ENCODE peak calls at places on chromosome 4, in eight cellular contexts. V is glutamatergic neuron, M is cardiac muscle cell, S is right cardiac atrium, H is mucosa of descending colon, G is fibroblast of lung, D is midbrain, U is AG10803. Z is an unnamed sample.

GRCh38 chr4:112031712-112032328 is 113.4 kb upstream of the FAM241A start:
- DNase-seq in M (peak; percentile 81), H (no peak), U (peak; percentile 69), V (no peak), G (peak; percentile 41), D (peak; percentile 76), S (no peak), Z (peak; percentile 17)

GRCh38 chr4:79576480-79576803 is 168.4 kb upstream of the GK2 start:
- DNase-seq in D (peak; percentile 19), H (no peak), G (peak; percentile 23), V (peak; percentile 55), U (peak; percentile 21), M (peak; percentile 65), S (no peak), Z (peak; percentile 56)

GRCh38 chr4:168522829-168523228 is 26.0 kb downstream of the PALLD start:
- DNase-seq in S (no peak), M (no peak), H (no peak), D (no peak), G (no peak), U (peak; percentile 49), V (no peak), Z (no peak)

GRCh38 chr4:153611679-153612078 is 72.4 kb upstream of the TLR2 start:
- DNase-seq in V (no peak), D (no peak), G (peak; percentile 54), M (no peak), H (no peak), U (peak; percentile 23), S (no peak), Z (no peak)

GRCh38 chr4:111776546-111776945 is 368.7 kb upstream of the FAM241A start:
- DNase-seq in H (no peak), M (no peak), V (no peak), U (peak; percentile 39), G (peak; percentile 47), S (no peak), D (no peak), Z (no peak)

GRCh38 chr4:103996059-103996458 is 276.3 kb upstream of the TACR3 start:
- DNase-seq in M (no peak), V (no peak), U (no peak), H (no peak), S (no peak), G (peak; percentile 12), D (peak; percentile 67), Z (peak; percentile 8)

GRCh38 chr4:169385356-169385755 is 114.6 kb upstream of the SH3RF1 start:
- DNase-seq in H (no peak), S (no peak), M (no peak), G (peak; percentile 47), U (peak; percentile 68), D (no peak), V (no peak), Z (no peak)

GRCh38 chr4:138401330-138401729 is 159.2 kb upstream of the SLC7A11 start:
- DNase-seq in U (no peak), S (peak; percentile 27), G (no peak), V (no peak), D (peak; percentile 8), M (peak; percentile 38), H (no peak), Z (peak; percentile 30)

GRCh38 chr4:71293705-71294104 is 45.1 kb upstream of the SLC4A4 start:
- DNase-seq in D (no peak), S (no peak), M (no peak), V (no peak), H (no peak), G (peak; percentile 84), U (peak; percentile 53), Z (no peak)

GRCh38 chr4:21117771-21118170 is 417.5 kb downstream of the PACRGL start:
- DNase-seq in D (no peak), U (no peak), G (peak; percentile 68), S (no peak), H (no peak), M (no peak), V (no peak), Z (no peak)

GRCh38 chr4:96326846-96327245 is 487.0 kb downstream of the PDHA2 start:
- DNase-seq in S (no peak), U (no peak), H (no peak), M (no peak), D (no peak), G (no peak), V (no peak), Z (no peak)

GRCh38 chr4:168514249-168514852 is 17.5 kb downstream of the PALLD start:
- DNase-seq in S (no peak), M (peak; percentile 39), H (no peak), V (no peak), G (peak; percentile 29), D (peak; percentile 26), U (peak; percentile 39), Z (no peak)

GRCh38 chr4:53861856-53862610 is 202.4 kb downstream of the CHIC2 start:
- DNase-seq in S (peak; percentile 49), V (no peak), D (no peak), U (peak; percentile 95), H (no peak), G (peak; percentile 94), M (no peak), Z (no peak)

GRCh38 chr4:14916554-14917304 is 85.6 kb upstream of the CPEB2 start:
- DNase-seq in G (peak; percentile 84), D (no peak), V (no peak), S (peak; percentile 20), U (peak; percentile 38), M (no peak), H (no peak), Z (no peak)

GRCh38 chr4:39320381-39321115 is 45.6 kb downstream of the RFC1 start:
- DNase-seq in S (no peak), M (no peak), V (no peak), D (no peak), U (peak; percentile 14), G (peak; percentile 60), H (no peak), Z (no peak)

GRCh38 chr4:88743696-88744095 is 46.1 kb upstream of the NAP1L5 start:
- DNase-seq in G (peak; percentile 95), H (no peak), D (no peak), S (no peak), U (peak; percentile 80), M (no peak), V (no peak), Z (no peak)

GRCh38 chr4:113825272-113825671 is 63.7 kb upstream of the CAMK2D start:
- DNase-seq in S (no peak), G (no peak), D (peak; percentile 23), H (no peak), M (no peak), V (no peak), U (no peak), Z (no peak)

GRCh38 chr4:153639556-153640475 is 44.3 kb upstream of the TLR2 start:
- DNase-seq in M (no peak), H (no peak), D (no peak), G (no peak), V (no peak), S (no peak), U (no peak), Z (no peak)

GRCh38 chr4:174490356-174490969 is 31.8 kb downstream of the HPGD start:
- DNase-seq in U (peak; percentile 4), H (no peak), V (no peak), S (no peak), M (no peak), G (peak; percentile 60), D (no peak), Z (no peak)

GRCh38 chr4:30461218-30461617 is 259.0 kb upstream of the PCDH7 start:
- DNase-seq in G (no peak), H (no peak), V (no peak), S (no peak), D (no peak), M (no peak), U (no peak), Z (no peak)

GRCh38 chr4:119025440-119025839 is 110.2 kb upstream of the MYOZ2 start:
- DNase-seq in V (no peak), G (peak; percentile 77), H (peak; percentile 62), D (no peak), S (no peak), U (peak; percentile 62), M (no peak), Z (no peak)

GRCh38 chr4:130110760-130111159 is 1014.8 kb downstream of the C4orf33 start:
- DNase-seq in S (no peak), U (no peak), H (no peak), D (no peak), G (no peak), M (no peak), V (no peak), Z (peak; percentile 42)

GRCh38 chr4:117831060-117831683 is 203.1 kb upstream of the NDST3 start:
- DNase-seq in G (no peak), V (no peak), M (no peak), H (no peak), U (no peak), S (no peak), D (no peak), Z (no peak)

GRCh38 chr4:110970642-110971041 is 347.8 kb upstream of the PITX2 start:
- DNase-seq in G (peak; percentile 15), M (peak; percentile 69), V (peak; percentile 65), S (peak; percentile 8), D (no peak), H (no peak), U (peak; percentile 37), Z (peak; percentile 69)

GRCh38 chr4:1841886-1842210 is 14.1 kb downstream of the LETM1 start:
- DNase-seq in V (no peak), H (no peak), D (no peak), S (no peak), M (no peak), U (no peak), G (no peak), Z (no peak)

GRCh38 chr4:122845760-122846159 is 19.1 kb downstream of the FGF2 start:
- DNase-seq in U (no peak), D (no peak), M (no peak), V (no peak), S (no peak), H (no peak), G (peak; percentile 36), Z (no peak)

GRCh38 chr4:154277164-154277563 is 214.4 kb downstream of the DCHS2 start:
- DNase-seq in V (no peak), S (no peak), M (no peak), H (no peak), U (no peak), G (peak; percentile 36), D (no peak), Z (no peak)

GRCh38 chr4:8472689-8473197 is 32.2 kb downstream of the TRMT44 start:
- DNase-seq in U (peak; percentile 96), M (no peak), S (no peak), D (no peak), V (no peak), H (no peak), G (peak; percentile 96), Z (no peak)

GRCh38 chr4:8740666-8741395 is 130.8 kb downstream of the HMX1 start:
- DNase-seq in S (no peak), D (no peak), M (no peak), G (no peak), H (no peak), V (no peak), U (no peak), Z (no peak)

GRCh38 chr4:907691-908437 is 24.3 kb downstream of the GAK start:
- DNase-seq in U (no peak), H (no peak), D (no peak), M (no peak), S (no peak), G (peak; percentile 84), V (no peak), Z (peak; percentile 77)

GRCh38 chr4:122591196-122591595 is 29.7 kb downstream of the IL21 start:
- DNase-seq in M (no peak), H (no peak), G (peak; percentile 33), U (peak; percentile 53), S (no peak), V (no peak), D (no peak), Z (no peak)

GRCh38 chr4:177441061-177441802 is 1.0 kb downstream of the AGA start:
- DNase-seq in H (no peak), G (peak; percentile 45), U (peak; percentile 43), V (no peak), S (no peak), M (no peak), D (peak; percentile 48), Z (peak; percentile 15)

GRCh38 chr4:143183513-143184216 is 1.1 kb upstream of the USP38 start:
- DNase-seq in S (no peak), G (no peak), M (no peak), D (no peak), U (no peak), H (no peak), V (no peak), Z (no peak)

GRCh38 chr4:74311696-74312313 is 3.5 kb downstream of the EPGN start:
- DNase-seq in H (no peak), S (no peak), M (peak; percentile 57), D (peak; percentile 72), V (no peak), U (peak; percentile 66), G (peak; percentile 51), Z (peak; percentile 26)

Z was measured in BE2C.